ENCODE peak calls at places on chromosome 1, in ten cellular contexts. L is esophagus muscularis mucosa, D is SK-N-SH, I is K562, N is Panc1, T is breast epithelium, F is sigmoid colon, G is prostate gland, Z is endothelial cell of umbilical vein, Y is suprapubic skin. W is an unnamed sample.

GRCh38 chr1:74856174-74856573 is 123.2 kb downstream of the TYW3 start:
- DNase-seq in L (no peak), D (no peak), I (no peak), N (no peak), T (no peak), F (no peak), G (no peak), Z (no peak), Y (no peak), W (no peak)

GRCh38 chr1:167905671-167906070 is 8.3 kb downstream of the ADCY10 start:
- DNase-seq in L (no peak), D (no peak), I (no peak), N (no peak), T (no peak), F (no peak), G (no peak), Z (peak; percentile 48), Y (no peak), W (no peak)

GRCh38 chr1:26694185-26694572 is 1.6 kb upstream of the ARID1A start:
- DNase-seq in L (no peak), D (no peak), I (no peak), N (no peak), T (no peak), F (no peak), G (no peak), Z (no peak), Y (no peak), W (no peak)

GRCh38 chr1:26363549-26364448 is 8.8 kb downstream of the ZNF683 start:
- DNase-seq in L (peak; percentile 95), D (peak; percentile 86), I (peak; percentile 89), N (peak; percentile 33), T (peak; percentile 84), F (peak; percentile 71), G (peak; percentile 66), Z (peak; percentile 67), Y (peak; percentile 94), W (peak; percentile 85)

GRCh38 chr1:172135076-172135672 is 285.3 kb upstream of the C1orf105 start:
- DNase-seq in L (no peak), D (no peak), I (peak; percentile 23), N (no peak), T (no peak), F (no peak), G (no peak), Z (no peak), Y (no peak), W (no peak)

GRCh38 chr1:12302798-12303447 is 73.1 kb downstream of the VPS13D start:
- DNase-seq in L (no peak), D (no peak), I (no peak), N (no peak), T (no peak), F (no peak), G (no peak), Z (no peak), Y (no peak), W (no peak)

GRCh38 chr1:50893466-50893865 is 66.6 kb downstream of the FAF1 start:
- DNase-seq in L (no peak), D (no peak), I (no peak), N (no peak), T (no peak), F (no peak), G (no peak), Z (no peak), Y (no peak), W (no peak)

GRCh38 chr1:53001128-53001527 is 60.9 kb upstream of the PODN start:
- DNase-seq in L (no peak), D (no peak), I (no peak), N (no peak), T (no peak), F (no peak), G (no peak), Z (no peak), Y (no peak), W (no peak)

GRCh38 chr1:43776043-43776761 is 68.9 kb downstream of the ST3GAL3 start:
- DNase-seq in L (no peak), D (no peak), I (no peak), N (no peak), T (no peak), F (no peak), G (no peak), Z (peak; percentile 22), Y (no peak), W (no peak)

GRCh38 chr1:55893155-55893554 is 678.0 kb upstream of the USP24 start:
- DNase-seq in L (no peak), D (no peak), I (no peak), N (no peak), T (no peak), F (no peak), G (no peak), Z (peak; percentile 56), Y (no peak), W (no peak)

GRCh38 chr1:52633291-52633754 is 355 bp downstream of the SHISAL2A start:
- DNase-seq in L (no peak), D (no peak), I (no peak), N (no peak), T (no peak), F (no peak), G (no peak), Z (no peak), Y (no peak), W (no peak)

GRCh38 chr1:178341218-178341956 is 155.4 kb downstream of the CLEC20A start:
- DNase-seq in L (no peak), D (peak; percentile 11), I (no peak), N (no peak), T (peak; percentile 73), F (no peak), G (peak; percentile 82), Z (peak; percentile 95), Y (no peak), W (peak; percentile 72)
- TF ChIP-seq POLR2AphosphoS5 in L (peak; percentile 28), D (peak; percentile 29), I (no peak), N (no peak), T (no peak), F (no peak), G (peak; percentile 55), Z (peak; percentile 19), Y (no peak), W (peak; percentile 47)

DNA sequence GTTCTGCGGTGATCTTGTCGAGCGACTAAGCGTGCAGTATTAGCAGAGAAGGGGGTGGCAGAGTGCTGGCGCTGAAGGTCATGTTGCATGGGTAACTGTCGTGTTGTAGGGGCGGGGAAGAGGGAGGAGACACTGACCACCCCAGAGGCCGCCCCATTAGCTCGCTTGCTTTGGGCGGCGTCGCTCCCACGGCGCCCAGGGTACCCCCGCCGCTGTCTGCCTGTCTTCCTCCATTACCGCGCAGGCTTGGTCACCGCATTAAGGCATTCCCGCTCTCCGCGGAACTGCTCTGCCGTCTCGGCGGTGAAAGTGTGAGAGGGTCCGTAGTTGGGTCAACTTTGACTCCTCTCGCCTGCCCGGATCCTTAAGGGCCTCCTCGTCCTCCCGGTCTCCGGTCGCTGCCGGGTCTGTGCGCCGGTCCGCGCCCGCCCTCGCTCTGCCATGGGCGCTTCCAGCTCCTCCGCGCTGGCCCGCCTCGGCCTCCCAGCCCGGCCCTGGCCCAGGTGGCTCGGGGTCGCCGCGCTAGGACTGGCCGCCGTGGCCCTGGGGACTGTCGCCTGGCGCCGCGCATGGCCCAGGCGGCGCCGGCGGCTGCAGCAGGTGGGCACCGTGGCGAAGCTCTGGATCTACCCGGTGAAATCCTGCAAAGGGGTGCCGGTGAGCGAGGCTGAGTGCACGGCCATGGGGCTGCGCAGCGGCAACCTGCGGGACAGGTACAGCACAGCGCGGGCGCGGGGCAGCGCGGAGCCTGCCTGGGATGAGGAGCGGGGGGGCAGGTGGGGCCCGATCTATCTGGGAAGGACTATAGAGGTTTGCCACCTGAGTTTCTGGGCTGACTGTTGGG is at the start of gene MTARC2:
- DNase-seq in L (peak; percentile 94), D (peak; percentile 90), I (no peak), N (no peak), T (peak; percentile 71), F (peak; percentile 92), G (peak; percentile 90), Z (peak; percentile 85), Y (peak; percentile 91), W (peak; percentile 80)
- H3K4me3 ChIP-seq in L (peak within 1 kb of the TSS; percentile 91), D (peak within 1 kb of the TSS; percentile 81), I (no peak within 1 kb of the TSS), N (peak within 1 kb of the TSS; percentile 66), T (peak within 1 kb of the TSS; percentile 78), F (peak within 1 kb of the TSS; percentile 82), G (peak within 1 kb of the TSS; percentile 68), Z (peak within 1 kb of the TSS; percentile 78), Y (peak within 1 kb of the TSS; percentile 82), W (peak within 1 kb of the TSS; percentile 85)

GRCh38 chr1:153795934-153796785 is 21.0 kb downstream of the SLC27A3 start:
- DNase-seq in L (no peak), D (no peak), I (no peak), N (no peak), T (no peak), F (peak; percentile 56), G (no peak), Z (no peak), Y (peak; percentile 72), W (peak; percentile 23)
- TF ChIP-seq POLR2AphosphoS5 in L (no peak), D (no peak), I (no peak), N (no peak), T (no peak), F (no peak), G (no peak), Z (no peak), Y (no peak), W (no peak)

GRCh38 chr1:96980448-96980847 is 258.9 kb downstream of the PTBP2 start:
- DNase-seq in L (no peak), D (no peak), I (no peak), N (no peak), T (no peak), F (no peak), G (no peak), Z (no peak), Y (no peak), W (no peak)

GRCh38 chr1:96981181-96981580 is 259.6 kb downstream of the PTBP2 start:
- DNase-seq in L (no peak), D (no peak), I (no peak), N (no peak), T (no peak), F (no peak), G (no peak), Z (peak; percentile 64), Y (no peak), W (no peak)

GRCh38 chr1:96978867-96979266 is 257.3 kb downstream of the PTBP2 start:
- DNase-seq in L (no peak), D (no peak), I (no peak), N (no peak), T (no peak), F (no peak), G (no peak), Z (no peak), Y (no peak), W (no peak)

GRCh38 chr1:96979287-96979686 is 257.7 kb downstream of the PTBP2 start:
- DNase-seq in L (no peak), D (peak; percentile 26), I (no peak), N (no peak), T (no peak), F (no peak), G (no peak), Z (no peak), Y (no peak), W (no peak)

GRCh38 chr1:96979869-96980268 is 258.3 kb downstream of the PTBP2 start:
- DNase-seq in L (no peak), D (no peak), I (no peak), N (no peak), T (no peak), F (no peak), G (no peak), Z (no peak), Y (no peak), W (no peak)
- H3K4me3 ChIP-seq in L (no peak overlapping the region), D (no peak overlapping the region), I (no peak overlapping the region), N (no peak overlapping the region), T (no peak overlapping the region), F (no peak overlapping the region), G (no peak overlapping the region), Z (no peak overlapping the region), Y (no peak overlapping the region), W (no peak overlapping the region)

W was measured in stomach.